ENCODE peak calls at places on chromosomes 5 and 9, in ten cellular contexts. L is uterus, S is GM12878, M is lung, E is HFF-Myc, U is RWPE1, Q is coronary artery, F is astrocyte of the spinal cord, N is upper lobe of right lung, D is ascending aorta. C is an unnamed sample.

GRCh38 chr5:154159343-154159742 is 31.2 kb upstream of the GALNT10 start:
- DNase-seq in Q (no peak), D (no peak), M (no peak), F (peak; percentile 35), L (no peak), E (no peak), U (no peak), N (no peak), S (no peak), C (no peak)

GRCh38 chr9:18865542-18865941 is 167.5 kb downstream of the SAXO1 start:
- DNase-seq in E (no peak), F (peak; percentile 66), U (no peak), Q (no peak), S (no peak), D (no peak), M (no peak), N (no peak), L (no peak), C (no peak)

GRCh38 chr9:124016152-124017063 is 4.8 kb downstream of the LHX2 start:
- DNase-seq in S (no peak), E (no peak), D (no peak), Q (no peak), N (peak; percentile 42), M (no peak), F (no peak), L (no peak), U (no peak), C (no peak)

GRCh38 chr5:73437126-73438047 is 11.2 kb downstream of the FOXD1 start:
- DNase-seq in N (no peak), E (no peak), L (no peak), S (no peak), U (peak; percentile 88), F (peak; percentile 91), D (peak; percentile 79), Q (no peak), M (no peak), C (no peak)

GRCh38 chr9:136372561-136373299 is 739 bp downstream of the CARD9 start:
- DNase-seq in D (peak; percentile 80), N (peak; percentile 89), F (peak; percentile 66), M (peak; percentile 74), E (no peak), L (peak; percentile 58), S (no peak), U (peak; percentile 31), Q (no peak), C (peak; percentile 73)

GRCh38 chr9:134891713-134892112 is 11.1 kb downstream of the FCN2 start:
- DNase-seq in M (no peak), F (no peak), U (no peak), N (peak; percentile 31), S (no peak), E (no peak), L (no peak), Q (peak; percentile 21), D (peak; percentile 63), C (no peak)

GRCh38 chr9:85944672-85945071 is 3.7 kb downstream of the NAA35 start:
- DNase-seq in M (no peak), S (no peak), E (no peak), N (no peak), Q (no peak), L (no peak), F (no peak), U (no peak), D (no peak), C (no peak)

GRCh38 chr9:126297656-126298318 is 28.8 kb upstream of the MVB12B start:
- DNase-seq in S (no peak), U (no peak), L (no peak), E (no peak), M (no peak), D (peak; percentile 21), F (no peak), N (no peak), Q (no peak), C (no peak)

GRCh38 chr9:116998305-116998704 is 311.2 kb downstream of the TRIM32 start:
- DNase-seq in M (no peak), F (peak; percentile 17), E (no peak), Q (no peak), S (no peak), D (no peak), L (no peak), N (no peak), U (peak; percentile 46), C (peak; percentile 11)

GRCh38 chr9:95580812-95581761 is 64.3 kb upstream of the PTCH1 start:
- DNase-seq in U (no peak), D (no peak), E (no peak), N (no peak), F (no peak), S (no peak), Q (no peak), L (no peak), M (no peak), C (no peak)

GRCh38 chr5:60196382-60197113 is 303.0 kb upstream of the PDE4D start:
- DNase-seq in D (peak; percentile 67), L (peak; percentile 47), F (peak; percentile 98), M (no peak), U (peak; percentile 92), E (peak; percentile 94), N (no peak), S (no peak), Q (no peak), C (peak; percentile 94)

GRCh38 chr9:130433168-130433946 is 11.4 kb upstream of the ASS1 start:
- DNase-seq in Q (no peak), E (no peak), N (no peak), L (peak; percentile 50), D (no peak), U (peak; percentile 78), F (peak; percentile 46), S (no peak), M (no peak), C (peak; percentile 49)

GRCh38 chr5:83025690-83026472 is 51.3 kb downstream of the TMEM167A start:
- DNase-seq in E (no peak), L (no peak), D (no peak), U (no peak), Q (no peak), N (no peak), F (no peak), M (no peak), S (no peak), C (no peak)

GRCh38 chr9:24009322-24009721 is 183.3 kb upstream of the ELAVL2 start:
- DNase-seq in D (no peak), S (no peak), F (no peak), N (no peak), M (no peak), Q (no peak), E (no peak), U (no peak), L (no peak), C (no peak)

GRCh38 chr9:8389531-8389930 is 590.0 kb upstream of the DMAC1 start:
- DNase-seq in L (no peak), M (no peak), Q (no peak), S (no peak), F (peak; percentile 12), U (no peak), N (no peak), E (no peak), D (no peak), C (no peak)

GRCh38 chr9:130421154-130421801 is 23.5 kb upstream of the ASS1 start:
- DNase-seq in D (no peak), Q (no peak), U (no peak), M (no peak), L (no peak), E (peak; percentile 33), N (no peak), F (no peak), S (no peak), C (no peak)

GRCh38 chr9:35871514-35871913 is 1.3 kb upstream of the OR13J1 start:
- DNase-seq in E (no peak), S (no peak), U (peak; percentile 76), M (peak; percentile 29), D (no peak), Q (no peak), N (no peak), F (no peak), L (no peak), C (no peak)

DNA sequence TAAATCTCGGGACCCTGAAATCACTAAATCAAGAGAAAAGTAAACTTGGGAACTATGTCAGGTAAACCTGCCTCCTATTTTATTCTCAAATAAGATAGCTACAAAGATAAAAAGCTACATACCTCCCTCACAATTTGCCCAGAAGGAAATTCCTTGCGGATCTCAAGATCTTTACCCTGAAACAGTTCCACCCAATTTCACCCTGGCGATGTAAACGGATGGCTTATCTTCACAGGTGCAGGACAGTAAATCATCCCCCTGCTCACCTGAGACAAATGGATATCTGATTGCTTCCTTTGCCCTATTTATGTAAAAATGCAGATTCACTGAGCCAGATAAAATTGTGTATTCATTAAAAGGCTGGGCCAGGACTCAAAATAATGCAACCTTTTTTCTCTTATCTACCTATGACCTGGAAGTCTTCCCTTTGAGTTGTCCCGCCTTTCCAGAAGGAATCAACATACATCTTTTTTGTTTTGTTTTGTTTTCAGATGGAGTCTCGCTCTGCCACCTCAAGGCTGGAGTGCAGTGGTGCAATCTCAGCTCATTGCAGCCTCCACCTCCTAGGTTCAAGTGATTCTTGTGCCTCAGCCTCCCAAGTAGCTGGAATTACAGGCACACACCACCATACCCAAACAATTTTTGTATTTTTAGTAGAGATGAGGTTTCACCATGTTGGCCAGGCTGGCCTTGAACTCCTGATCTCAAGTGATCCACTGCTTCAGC is 13.8 kb downstream of the TMEM267 start:
- DNase-seq in L (no peak), S (no peak), N (no peak), M (no peak), D (no peak), F (no peak), E (no peak), U (no peak), Q (no peak), C (no peak)
- TF ChIP-seq CTCF in L (no peak), S (no peak), N (no peak), M (no peak), D (no peak), F (no peak), E (no peak), U (no peak), Q (no peak), C (no peak)

DNA sequence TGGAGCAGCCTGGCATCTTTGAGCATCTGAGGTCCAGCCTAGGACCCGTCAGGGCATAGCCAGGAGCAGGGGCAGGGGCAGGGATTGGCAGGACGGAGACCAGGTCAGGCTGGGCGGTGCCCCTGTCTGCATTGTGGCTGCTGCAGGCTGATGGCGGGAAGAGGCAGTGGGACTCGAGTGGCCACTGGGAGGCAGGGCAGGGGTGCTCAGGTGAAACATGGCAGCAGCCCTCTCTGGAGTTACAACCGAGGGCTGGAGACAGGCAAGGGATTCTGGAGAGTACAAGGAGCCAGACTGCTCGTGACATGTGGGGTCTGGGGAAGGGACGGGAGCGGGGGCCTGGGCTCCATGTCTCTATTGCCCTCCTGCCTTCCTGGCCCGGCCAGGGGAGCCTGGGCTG is 97.4 kb upstream of the RAPGEF1 start:
- DNase-seq in N (no peak), U (no peak), L (no peak), E (no peak), M (no peak), S (no peak), Q (no peak), D (no peak), F (no peak), C (no peak)
- TF ChIP-seq CTCF in N (no peak), U (no peak), L (no peak), E (peak; percentile 22), M (no peak), S (peak; percentile 15), Q (no peak), D (peak; percentile 20), F (peak; percentile 31), C (no peak)

GRCh38 chr5:15683332-15683731 is 183.4 kb downstream of the FBXL7 start:
- DNase-seq in M (no peak), U (no peak), S (no peak), D (no peak), E (no peak), Q (no peak), N (no peak), F (no peak), L (no peak), C (peak; percentile 77)
- TF ChIP-seq CTCF in M (no peak), U (peak; percentile 1), S (no peak), D (no peak), E (peak; percentile 17), Q (no peak), N (peak; percentile 18), F (no peak), L (no peak), C (peak; percentile 56)

GRCh38 chr9:110142868-110143866 is 64.8 kb downstream of the C9orf152 start:
- DNase-seq in D (no peak), E (no peak), U (no peak), L (no peak), M (no peak), Q (no peak), N (no peak), S (no peak), F (no peak), C (no peak)
- TF ChIP-seq CTCF in D (no peak), E (peak; percentile 9), U (no peak), L (no peak), M (no peak), Q (no peak), N (peak; percentile 7), S (peak; percentile 52), F (no peak), C (peak; percentile 16)

C was measured in fibroblast of pulmonary artery.